ENCODE peak calls at places on chromosomes 2 and 18, in nine cellular contexts. O, W, L, H, F, I, B, S and Q are unnamed samples.

GRCh38 chr2:168573128-168573903 is 117.2 kb downstream of the CERS6 start:
- DNase-seq in I (no peak), B (no peak), S (no peak), W (no peak), O (peak; percentile 36), L (peak; percentile 89), F (no peak), H (no peak), Q (no peak)

GRCh38 chr2:231367178-231367577 is 28.3 kb upstream of the B3GNT7 start:
- DNase-seq in O (no peak), H (no peak), L (no peak), F (no peak), S (no peak), B (no peak), W (no peak), I (no peak), Q (no peak)

GRCh38 chr2:167962436-167963226 is 284.8 kb downstream of the STK39 start:
- DNase-seq in F (no peak), S (no peak), I (no peak), H (no peak), W (no peak), B (no peak), L (no peak), O (no peak), Q (no peak)

GRCh38 chr2:39851691-39852110 is 72.6 kb upstream of the THUMPD2 start:
- DNase-seq in L (peak; percentile 50), H (peak; percentile 47), I (no peak), O (peak; percentile 23), F (no peak), S (no peak), W (peak; percentile 87), B (no peak), Q (no peak)

GRCh38 chr2:168394262-168394661 is 61.8 kb upstream of the CERS6 start:
- DNase-seq in H (no peak), W (no peak), O (no peak), S (no peak), B (no peak), I (no peak), F (no peak), L (no peak), Q (no peak)

GRCh38 chr2:197360744-197361156 is 50.2 kb upstream of the ANKRD44 start:
- DNase-seq in O (no peak), I (no peak), W (no peak), H (peak; percentile 44), F (no peak), B (no peak), L (peak; percentile 91), S (no peak), Q (no peak)

GRCh38 chr2:226761195-226761583 is 38.4 kb downstream of the IRS1 start:
- DNase-seq in I (no peak), S (no peak), L (no peak), B (no peak), H (no peak), F (no peak), O (no peak), W (no peak), Q (no peak)

GRCh38 chr2:197088694-197089093 is 162.2 kb upstream of the PGAP1 start:
- DNase-seq in S (no peak), F (no peak), H (no peak), L (peak; percentile 69), O (no peak), I (no peak), W (no peak), B (no peak), Q (no peak)

GRCh38 chr18:68666316-68666715 is 48.6 kb downstream of the TMX3 start:
- DNase-seq in I (no peak), L (peak; percentile 15), W (no peak), O (no peak), S (no peak), F (no peak), B (no peak), H (no peak), Q (no peak)

DNA sequence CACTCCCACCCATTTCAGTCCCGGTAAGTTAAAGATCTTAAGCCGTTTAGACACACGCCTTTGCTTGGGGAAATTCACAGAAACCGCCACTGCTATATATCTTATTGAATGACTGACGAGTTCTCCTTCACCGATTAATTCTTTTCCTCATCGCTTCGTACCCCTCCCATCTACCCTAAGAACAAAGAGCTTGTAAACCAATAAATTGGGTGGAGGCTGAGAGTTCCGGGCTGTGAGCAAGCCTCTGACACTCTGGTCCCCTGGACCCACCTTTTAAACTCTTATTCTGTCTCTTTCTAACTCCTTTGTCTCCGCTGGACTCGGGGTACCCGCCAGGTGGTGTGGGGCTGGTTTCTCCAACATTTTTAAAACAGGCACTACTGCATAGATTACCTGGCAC is 30.6 kb downstream of the TMEM131 start:
- DNase-seq in O (no peak), F (no peak), S (no peak), B (no peak), W (no peak), H (no peak), L (no peak), I (no peak), Q (no peak)
- TF ChIP-seq CTCF in O (no peak), F (no peak), S (no peak), B (no peak), W (no peak), H (no peak), L (no peak), I (no peak), Q (no peak)

GRCh38 chr2:102770506-102770905 is 8.7 kb downstream of the TMEM182 start:
- DNase-seq in L (no peak), H (no peak), B (no peak), S (no peak), F (no peak), I (no peak), W (no peak), O (no peak), Q (no peak)

GRCh38 chr2:102772659-102773058 is 10.8 kb downstream of the TMEM182 start:
- DNase-seq in B (no peak), H (no peak), I (no peak), S (no peak), W (no peak), O (no peak), F (no peak), L (no peak), Q (no peak)

GRCh38 chr2:102773149-102773706 is 11.4 kb downstream of the TMEM182 start:
- DNase-seq in H (no peak), B (no peak), S (no peak), F (no peak), L (no peak), I (no peak), W (no peak), O (no peak), Q (no peak)

GRCh38 chr2:102768892-102769291 is 7.1 kb downstream of the TMEM182 start:
- DNase-seq in W (no peak), F (no peak), O (no peak), H (no peak), L (no peak), I (no peak), B (no peak), S (no peak), Q (no peak)

DNA sequence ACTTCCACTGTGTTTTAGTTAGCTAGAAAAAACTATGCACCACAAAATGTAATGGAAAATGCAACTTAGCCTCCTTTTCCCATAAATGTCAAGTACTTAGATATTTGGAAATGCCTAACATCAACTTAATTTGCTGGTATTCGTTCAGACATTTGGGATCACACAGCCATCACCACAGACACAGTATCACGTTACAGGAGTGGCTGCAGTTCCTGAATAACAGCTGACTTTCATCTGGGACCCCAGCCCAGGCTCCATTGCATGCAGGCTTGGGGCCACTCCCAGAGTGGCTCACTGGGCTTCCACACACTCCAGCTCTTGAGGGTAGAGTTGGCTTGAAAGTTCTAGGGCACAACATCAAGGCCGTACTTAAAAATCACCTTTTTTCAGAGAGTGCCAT is 9.3 kb downstream of the TMEM182 start:
- DNase-seq in I (no peak), L (no peak), F (no peak), O (no peak), S (no peak), B (no peak), H (no peak), W (no peak), Q (no peak)
- TF ChIP-seq CTCF in I (no peak), L (no peak), F (no peak), O (no peak), S (no peak), B (no peak), H (no peak), W (no peak), Q (no peak)

GRCh38 chr2:16525265-16525887 is 140.3 kb downstream of the CYRIA start:
- DNase-seq in F (no peak), O (no peak), S (peak; percentile 39), B (no peak), I (no peak), H (no peak), W (peak; percentile 44), L (peak; percentile 10), Q (no peak)
- TF ChIP-seq CTCF in F (no peak), O (peak; percentile 31), S (peak; percentile 55), B (no peak), I (no peak), H (peak; percentile 24), W (peak; percentile 90), L (peak; percentile 44), Q (peak; percentile 50)

GRCh38 chr2:10221443-10221842 is 81.3 kb upstream of the HPCAL1 start:
- DNase-seq in B (no peak), H (no peak), S (no peak), O (no peak), L (no peak), W (no peak), F (peak; percentile 34), I (no peak), Q (no peak)

GRCh38 chr2:10223471-10223870 is 79.2 kb upstream of the HPCAL1 start:
- DNase-seq in W (no peak), F (peak; percentile 33), B (no peak), I (no peak), H (no peak), S (no peak), O (no peak), L (no peak), Q (no peak)

GRCh38 chr2:10220045-10220444 is 82.7 kb upstream of the HPCAL1 start:
- DNase-seq in W (no peak), H (no peak), S (no peak), L (no peak), B (no peak), F (no peak), I (no peak), O (no peak), Q (no peak)

GRCh38 chr2:10221976-10222870 is 80.5 kb upstream of the HPCAL1 start:
- DNase-seq in F (no peak), W (no peak), H (no peak), I (no peak), S (no peak), O (no peak), B (no peak), L (no peak), Q (no peak)

DNA sequence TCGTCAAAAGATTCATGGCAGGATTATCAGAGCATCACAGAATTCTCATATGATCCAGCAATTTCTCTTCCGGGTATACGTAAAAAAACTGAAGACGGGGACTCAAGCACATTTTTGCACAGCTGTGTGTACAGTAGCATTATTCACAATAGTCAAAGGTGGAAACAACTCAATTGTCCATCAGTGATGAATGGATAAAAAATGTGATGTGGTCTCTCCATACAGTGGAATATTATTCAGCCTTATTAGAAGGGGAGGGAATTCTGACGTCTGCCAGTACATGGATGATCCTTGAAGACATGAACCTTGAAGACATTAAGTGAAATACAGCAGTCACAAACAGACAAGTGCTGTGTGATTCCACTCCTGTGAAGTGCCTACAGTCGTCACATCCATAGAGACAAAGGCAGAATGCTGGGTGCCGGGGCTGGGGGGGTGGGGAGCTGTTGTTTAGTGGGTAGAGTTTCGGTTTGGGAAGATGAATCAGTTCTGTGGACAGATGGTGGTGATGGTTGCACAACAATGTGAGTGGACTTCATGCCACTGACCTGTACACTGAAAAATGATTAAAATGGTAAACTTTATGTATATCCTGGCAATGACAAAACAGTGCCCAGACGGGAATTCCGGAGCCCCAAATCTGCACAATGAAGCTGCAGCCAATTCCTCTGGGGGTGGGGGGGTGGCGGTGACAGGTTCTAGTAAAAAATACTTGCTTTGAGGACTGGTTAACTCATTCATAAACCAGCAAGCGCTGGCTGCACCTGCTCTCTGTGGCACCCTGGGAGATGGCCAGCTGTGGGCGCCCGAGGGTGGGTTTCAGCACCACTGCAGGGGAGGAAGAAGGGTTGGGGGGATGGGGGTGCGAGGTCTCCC is 82.0 kb upstream of the HPCAL1 start:
- DNase-seq in F (no peak), B (no peak), W (no peak), L (peak; percentile 79), S (no peak), O (no peak), H (peak; percentile 59), I (no peak), Q (no peak)
- TF ChIP-seq CTCF in F (no peak), B (no peak), W (peak; percentile 28), L (no peak), S (no peak), O (no peak), H (no peak), I (no peak), Q (no peak)